ENCODE peak calls at places on chromosomes 12 and 14, in four cellular contexts. G is PC-3, O is AG04450, B is aorta. V is an unnamed sample.

GRCh38 chr12:117189725-117190209 is 503 bp downstream of the FBXO21 start:
- DNase-seq in O (no peak), G (peak; percentile 36), B (peak; percentile 82), V (no peak)

GRCh38 chr12:951166-951565 is 1.7 kb upstream of the RAD52 start:
- DNase-seq in B (no peak), O (no peak), G (no peak), V (no peak)

GRCh38 chr12:57171668-57172067 is 24.2 kb upstream of the LRP1-AS start:
- DNase-seq in B (no peak), G (no peak), O (peak; percentile 42), V (no peak)

GRCh38 chr14:91573528-91573893 is 63.4 kb upstream of the PPP4R3A start:
- DNase-seq in G (no peak), B (no peak), O (no peak), V (no peak)

GRCh38 chr14:75084513-75084912 is 15.1 kb downstream of the ZC2HC1C start:
- DNase-seq in G (peak; percentile 71), O (no peak), B (no peak), V (no peak)

GRCh38 chr14:30580616-30581282 is 21.8 kb downstream of the G2E3 start:
- DNase-seq in B (no peak), O (no peak), G (no peak), V (no peak)

GRCh38 chr12:65810036-65810435 is 14.2 kb upstream of the HMGA2 start:
- DNase-seq in O (no peak), B (no peak), G (no peak), V (no peak)

GRCh38 chr12:9787340-9787737 is 26.6 kb upstream of the CD69 start:
- DNase-seq in G (no peak), O (no peak), B (no peak), V (no peak)

GRCh38 chr14:86574778-86575129 is 1044.8 kb downstream of the FLRT2 start:
- DNase-seq in B (no peak), G (no peak), O (no peak), V (no peak)

GRCh38 chr14:95727084-95727700 is 13.3 kb upstream of the TCL1A start:
- DNase-seq in G (no peak), O (no peak), B (no peak), V (no peak)

DNA sequence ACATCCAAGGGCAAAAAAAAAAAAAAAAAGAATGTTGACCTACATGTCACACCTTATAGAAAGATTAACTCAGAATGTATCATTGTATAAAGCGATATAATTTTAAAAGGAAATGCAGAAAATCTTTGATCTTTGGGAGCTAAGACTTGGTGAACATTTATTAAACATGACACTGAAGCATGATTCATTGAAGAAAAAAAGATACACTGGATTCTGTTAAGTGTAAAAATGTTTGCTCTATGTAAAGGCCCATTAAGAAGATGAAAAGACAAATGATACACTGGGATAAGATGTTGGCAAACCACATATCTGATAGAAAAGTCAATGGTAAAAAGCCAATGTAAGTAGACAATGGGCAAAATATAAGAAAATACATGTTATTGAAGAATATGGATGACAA is 1131.0 kb downstream of the AACS start:
- DNase-seq in B (no peak), G (no peak), O (no peak), V (no peak)
- H3K9me3 ChIP-seq in B (no peaks in the 10 kb centered on the region), G (peaks cover 4% of the 10 kb centered on the region), O (peaks cover 33% of the 10 kb centered on the region), V (no peaks in the 10 kb centered on the region)

GRCh38 chr12:32455607-32456063 is 56.3 kb downstream of the FGD4 start:
- DNase-seq in G (peak; percentile 81), B (no peak), O (peak; percentile 33), V (peak; percentile 28)
- H3K4me3 ChIP-seq in G (peak overlapping the region; percentile 54), B (no peak overlapping the region), O (peak overlapping the region; percentile 46), V (no peak overlapping the region)

DNA sequence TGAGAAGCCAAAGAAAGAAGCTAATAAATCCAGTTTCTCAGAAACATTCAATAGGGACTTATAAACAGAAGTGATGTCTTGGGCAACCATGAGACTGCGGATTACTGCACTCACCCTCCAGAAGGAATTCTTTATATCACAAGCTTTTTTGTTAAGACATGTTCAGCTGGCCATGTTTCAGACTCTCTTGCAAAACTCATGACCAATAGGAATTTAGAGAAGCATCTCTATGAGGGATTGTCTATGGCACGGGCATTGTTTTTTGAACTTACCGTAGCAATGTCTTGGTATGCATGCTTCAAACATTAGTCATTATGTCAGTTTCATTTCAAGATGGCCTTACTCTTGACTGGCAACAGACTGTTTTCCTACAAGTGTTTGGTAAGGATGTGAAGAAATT is 15.5 kb upstream of the ZNF268 start:
- DNase-seq in B (no peak), O (no peak), G (no peak), V (no peak)
- H3K9me3 ChIP-seq in B (peaks cover 9% of the 10 kb centered on the region), O (peaks cover 37% of the 10 kb centered on the region), G (peaks cover 39% of the 10 kb centered on the region), V (peaks cover 19% of the 10 kb centered on the region)

DNA sequence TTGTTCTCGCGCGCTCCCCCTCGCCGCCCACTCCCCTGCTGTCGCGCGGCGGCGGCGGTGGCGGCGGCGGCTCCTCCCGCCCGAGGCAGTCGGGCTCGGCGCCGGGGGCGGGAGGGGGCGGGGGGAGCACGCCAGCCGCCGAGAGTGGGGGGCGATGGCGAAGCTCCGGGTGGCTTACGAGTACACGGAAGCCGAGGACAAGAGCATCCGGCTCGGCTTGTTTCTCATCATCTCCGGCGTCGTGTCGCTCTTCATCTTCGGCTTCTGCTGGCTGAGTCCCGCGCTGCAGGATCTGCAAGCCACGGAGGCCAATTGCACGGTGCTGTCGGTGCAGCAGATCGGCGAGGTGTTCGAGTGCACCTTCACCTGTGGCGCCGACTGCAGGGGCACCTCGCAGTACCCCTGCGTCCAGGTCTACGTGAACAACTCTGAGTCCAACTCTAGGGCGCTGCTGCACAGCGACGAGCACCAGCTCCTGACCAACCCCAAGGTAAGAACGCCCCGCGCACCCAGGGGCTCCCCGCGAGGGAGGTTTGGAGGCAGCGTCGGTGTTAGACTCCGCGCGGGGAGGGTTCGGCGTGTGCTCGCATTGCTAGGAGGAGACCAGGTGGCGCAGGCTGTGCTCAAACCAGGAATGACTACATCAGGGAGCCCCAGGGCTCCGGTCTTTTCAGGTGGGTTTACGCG is 634 bp downstream of the KCNMB4 start:
- DNase-seq in B (peak; percentile 80), O (peak; percentile 1), G (peak; percentile 52), V (peak; percentile 63)
- H3K4me3 ChIP-seq in B (peak overlapping the region; percentile 92), O (peak overlapping the region; percentile 62), G (peak overlapping the region; percentile 79), V (peak overlapping the region; percentile 11)

GRCh38 chr14:81738946-81739659 is 205.4 kb upstream of the SEL1L start:
- DNase-seq in O (no peak), G (no peak), B (no peak), V (no peak)

GRCh38 chr14:81737938-81738337 is 204.3 kb upstream of the SEL1L start:
- DNase-seq in B (no peak), O (no peak), G (no peak), V (no peak)

GRCh38 chr14:81743605-81744004 is 210.0 kb upstream of the SEL1L start:
- DNase-seq in O (no peak), B (no peak), G (no peak), V (no peak)
- H3K9me3 ChIP-seq in O (peaks cover 13% of the 10 kb centered on the region), B (no peaks in the 10 kb centered on the region), G (no peaks in the 10 kb centered on the region), V (no peaks in the 10 kb centered on the region)

V was measured in CD4-positive, alpha-beta memory T cell.